ENCODE peak calls at places on chromosomes 12 and 14, in four cellular contexts. R is K562, E is HepG2, M is H1. V is an unnamed sample.

GRCh38 chr12:58414398-58414871 is 473.1 kb downstream of the ATP23 start:
- DNase-seq in R (no peak), E (no peak), M (no peak), V (no peak)

GRCh38 chr14:41766772-41767171 is 160.1 kb downstream of the LRFN5 start:
- DNase-seq in R (no peak), E (no peak), M (no peak), V (no peak)

GRCh38 chr12:52606581-52607241 is 5.4 kb upstream of the KRT72 start:
- DNase-seq in R (no peak), E (no peak), M (no peak), V (no peak)

GRCh38 chr12:14960548-14961465 is 594 bp downstream of the ARHGDIB start:
- DNase-seq in R (peak; percentile 16), E (no peak), M (no peak), V (no peak)

GRCh38 chr14:20998139-20998538 is 954 bp upstream of the SLC39A2 start:
- DNase-seq in R (no peak), E (no peak), M (no peak), V (no peak)

GRCh38 chr14:76191297-76191696 is 39.6 kb downstream of the GPATCH2L start:
- DNase-seq in R (no peak), E (no peak), M (no peak), V (no peak)

GRCh38 chr12:81811066-81811777 is 52.1 kb upstream of the PPFIA2 start:
- DNase-seq in R (no peak), E (no peak), M (no peak), V (no peak)

GRCh38 chr12:110269622-110270124 is 11.4 kb upstream of the ATP2A2 start:
- DNase-seq in R (peak; percentile 75), E (no peak), M (no peak), V (no peak)

GRCh38 chr12:15772405-15773018 is 16.7 kb downstream of the EPS8 start:
- DNase-seq in R (no peak), E (peak; percentile 19), M (no peak), V (no peak)

GRCh38 chr14:31449971-31450610 is 7.2 kb downstream of the DTD2 start:
- DNase-seq in R (peak; percentile 17), E (peak; percentile 68), M (no peak), V (peak; percentile 7)

GRCh38 chr12:50579757-50580267 is 75.0 kb downstream of the DIP2B start:
- DNase-seq in R (no peak), E (no peak), M (no peak), V (no peak)

GRCh38 chr14:59067135-59067894 is 121.2 kb upstream of the DAAM1 start:
- DNase-seq in R (no peak), E (no peak), M (no peak), V (no peak)

GRCh38 chr12:14264316-14264715 is 101.2 kb upstream of the ATF7IP start:
- DNase-seq in R (no peak), E (no peak), M (no peak), V (no peak)

GRCh38 chr12:54139030-54139429 is 49.8 kb downstream of the SMUG1 start:
- DNase-seq in R (no peak), E (no peak), M (no peak), V (no peak)

GRCh38 chr12:110149104-110149660 is 25.0 kb downstream of the IFT81 start:
- DNase-seq in R (no peak), E (no peak), M (no peak), V (no peak)

GRCh38 chr12:107405436-107405835 is 280.2 kb upstream of the PWP1 start:
- DNase-seq in R (no peak), E (no peak), M (no peak), V (no peak)

GRCh38 chr12:53468286-53468685 is 16.4 kb downstream of the PCBP2 start:
- DNase-seq in R (no peak), E (no peak), M (no peak), V (no peak)

GRCh38 chr12:131583085-131583712 is 127.7 kb upstream of the SFSWAP start:
- DNase-seq in R (no peak), E (no peak), M (no peak), V (no peak)

GRCh38 chr12:85441740-85442139 is 161.7 kb downstream of the ALX1 start:
- DNase-seq in R (no peak), E (peak; percentile 9), M (no peak), V (peak; percentile 16)

GRCh38 chr14:94483729-94484275 is 7.8 kb upstream of the SERPINA9 start:
- DNase-seq in R (no peak), E (no peak), M (no peak), V (no peak)

GRCh38 chr12:59651230-59651920 is 55.5 kb downstream of the SLC16A7 start:
- DNase-seq in R (no peak), E (peak; percentile 9), M (no peak), V (no peak)

GRCh38 chr14:33938131-33938949 is 12.5 kb downstream of the EGLN3 start:
- DNase-seq in R (peak; percentile 68), E (peak; percentile 49), M (peak; percentile 58), V (peak; percentile 76)

GRCh38 chr12:72366255-72366654 is 94.1 kb downstream of the TRHDE start:
- DNase-seq in R (no peak), E (no peak), M (no peak), V (no peak)

GRCh38 chr12:81086342-81086741 is 8.5 kb downstream of the ACSS3 start:
- DNase-seq in R (no peak), E (peak; percentile 89), M (no peak), V (no peak)

GRCh38 chr12:2152134-2152533 is 99.3 kb downstream of the CACNA1C start:
- DNase-seq in R (no peak), E (no peak), M (no peak), V (no peak)

GRCh38 chr12:122880668-122881067 is 15.3 kb downstream of the VPS37B start:
- DNase-seq in R (no peak), E (peak; percentile 47), M (no peak), V (no peak)

GRCh38 chr12:56679834-56680575 is 8.1 kb downstream of the PTGES3 start:
- DNase-seq in R (no peak), E (no peak), M (no peak), V (no peak)

GRCh38 chr14:63418020-63418419 is 99.3 kb upstream of the GPHB5 start:
- DNase-seq in R (no peak), E (no peak), M (no peak), V (no peak)

GRCh38 chr12:22459872-22460490 is 84.4 kb downstream of the C2CD5 start:
- DNase-seq in R (peak; percentile 8), E (peak; percentile 43), M (no peak), V (peak; percentile 26)

GRCh38 chr14:60756847-60757246 is 22.3 kb downstream of the MNAT1 start:
- DNase-seq in R (no peak), E (no peak), M (no peak), V (no peak)

GRCh38 chr12:124637586-124637985 is 70.2 kb upstream of the NCOR2 start:
- DNase-seq in R (no peak), E (no peak), M (no peak), V (no peak)

GRCh38 chr14:93804654-93805053 is 16.4 kb upstream of the PRIMA1 start:
- DNase-seq in R (peak; percentile 27), E (no peak), M (peak; percentile 91), V (no peak)

DNA sequence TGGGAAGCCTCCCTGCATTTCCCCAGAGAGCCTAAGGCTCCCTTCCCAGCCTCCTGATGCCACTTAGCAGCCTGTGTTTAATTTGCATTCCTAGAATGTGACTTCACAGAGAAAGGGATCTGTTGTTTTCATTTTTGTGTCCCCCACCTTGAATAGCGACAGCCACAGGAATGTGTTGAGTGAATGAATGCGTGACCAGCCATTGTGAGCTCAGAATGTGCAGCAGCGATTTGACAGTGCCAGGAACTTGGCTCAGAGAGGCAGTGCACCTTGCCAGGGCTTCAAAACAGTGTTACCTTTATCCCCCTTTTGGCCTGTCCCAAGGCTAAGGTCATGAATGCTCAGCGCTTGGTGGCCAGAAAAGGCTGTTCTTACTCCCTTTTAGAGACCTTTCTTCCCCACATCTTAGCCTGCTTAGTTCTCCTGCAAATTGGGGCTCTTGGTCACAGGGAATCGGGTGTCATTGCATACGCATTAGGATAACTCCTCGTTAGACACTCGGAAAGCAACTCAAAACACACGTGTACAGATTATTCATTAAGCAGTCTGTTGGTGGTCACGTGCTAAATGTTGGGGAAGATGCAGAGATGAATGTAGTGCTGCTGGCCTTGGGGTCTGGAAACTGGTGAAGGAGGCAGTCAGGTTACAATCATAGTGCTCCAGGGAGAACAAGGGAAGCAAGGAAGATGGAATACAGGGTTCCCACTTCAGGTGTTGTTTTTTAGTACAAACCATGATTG is 9.8 kb downstream of the NTF3 start:
- DNase-seq in R (no peak), E (no peak), M (no peak), V (no peak)
- H3K4me2 ChIP-seq in R (no peak overlapping the region), E (no peak overlapping the region), M (peak overlapping the region; percentile 9), V (no peak overlapping the region)

GRCh38 chr12:63915105-63915830 is 70.8 kb downstream of the SRGAP1 start:
- DNase-seq in R (no peak), E (no peak), M (no peak), V (peak; percentile 70)

GRCh38 chr12:63917864-63918742 is 73.6 kb downstream of the SRGAP1 start:
- DNase-seq in R (no peak), E (peak; percentile 92), M (no peak), V (peak; percentile 91)

GRCh38 chr12:63917477-63917862 is 73.0 kb downstream of the SRGAP1 start:
- DNase-seq in R (no peak), E (no peak), M (no peak), V (no peak)

GRCh38 chr12:63918788-63919300 is 74.3 kb downstream of the SRGAP1 start:
- DNase-seq in R (no peak), E (peak; percentile 88), M (no peak), V (no peak)

GRCh38 chr12:63916561-63917476 is 72.3 kb downstream of the SRGAP1 start:
- DNase-seq in R (no peak), E (no peak), M (no peak), V (no peak)
- TF ChIP-seq YY1 in R (no peak), E (no peak), M (no peak), V (no peak)

GRCh38 chr12:25929096-25929637 is 29.3 kb upstream of the RASSF8 start:
- DNase-seq in R (no peak), E (no peak), M (no peak), V (no peak)

GRCh38 chr12:25926536-25926935 is 31.9 kb upstream of the RASSF8 start:
- DNase-seq in R (no peak), E (no peak), M (no peak), V (no peak)

GRCh38 chr12:25925064-25925463 is 33.4 kb upstream of the RASSF8 start:
- DNase-seq in R (no peak), E (no peak), M (no peak), V (no peak)

DNA sequence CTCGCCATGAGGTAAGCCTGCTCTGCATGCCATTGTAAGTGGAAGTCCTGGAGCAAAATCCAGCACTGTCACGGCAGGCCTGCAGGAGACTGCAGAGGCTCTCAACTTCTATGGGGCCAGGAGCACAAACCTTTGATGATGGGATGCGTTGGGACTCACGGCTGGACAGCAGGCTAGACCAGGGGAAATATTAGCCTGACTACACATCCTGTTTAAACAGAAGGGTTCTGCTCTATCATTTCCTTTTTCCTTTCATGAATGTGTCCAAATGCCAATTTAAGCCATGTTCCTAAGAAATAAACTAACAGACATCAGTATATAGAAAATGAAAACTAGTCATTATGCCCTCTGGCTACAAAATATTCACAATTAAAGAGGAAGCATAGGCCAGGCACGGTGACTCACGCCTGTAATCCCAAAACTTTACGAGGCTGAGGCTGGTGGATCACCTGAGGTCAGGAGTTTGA is 33.9 kb upstream of the RASSF8 start:
- DNase-seq in R (no peak), E (no peak), M (no peak), V (no peak)
- TF ChIP-seq FOSL1 in R (no peak), E (no peak), M (no peak), V (no peak)

DNA sequence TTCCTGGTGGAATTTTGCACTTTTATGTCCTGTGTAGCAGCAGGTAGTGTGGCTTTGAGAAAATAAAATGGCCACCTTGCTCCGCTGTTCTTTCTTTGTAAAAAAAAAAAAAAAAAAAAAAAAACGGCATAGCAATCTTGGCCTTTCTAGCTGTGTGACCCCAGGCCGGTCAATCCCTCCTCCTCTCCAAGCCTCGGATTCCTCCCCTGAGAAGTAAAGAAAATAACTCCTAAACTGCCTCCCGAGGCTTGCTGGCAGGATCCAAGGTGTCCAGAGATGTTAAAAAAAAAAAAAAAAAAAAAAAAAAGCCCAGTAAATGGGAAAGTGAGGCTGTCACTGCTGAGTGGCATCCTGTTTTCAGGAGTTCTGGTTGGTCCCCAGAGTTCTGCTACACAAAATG is 23.9 kb upstream of the MAP1LC3B2 start:
- DNase-seq in R (no peak), E (no peak), M (no peak), V (no peak)
- H3K4me2 ChIP-seq in R (no peak overlapping the region), E (no peak overlapping the region), M (peak overlapping the region; percentile 98), V (peak overlapping the region; percentile 99)

V was measured in HCT116.